ENCODE peak calls at places on chromosomes 5 and 9, in four cellular contexts. H is HCT116, B is GDM1, V is omental fat pad. O is an unnamed sample.

GRCh38 chr5:3659907-3660306 is 64.3 kb downstream of the IRX1 start:
- DNase-seq in H (no peak), B (no peak), V (no peak), O (no peak)

GRCh38 chr5:160198886-160199409 is 30.4 kb upstream of the FABP6 start:
- DNase-seq in H (no peak), B (no peak), V (no peak), O (no peak)

GRCh38 chr5:79560774-79561524 is 47.0 kb upstream of the HOMER1 start:
- DNase-seq in H (no peak), B (no peak), V (no peak), O (peak)

GRCh38 chr5:81778642-81779041 is 27.7 kb upstream of the SSBP2 start:
- DNase-seq in H (no peak), B (no peak), V (no peak), O (peak)

GRCh38 chr9:122180633-122181032 is 20.9 kb downstream of the MORN5 start:
- DNase-seq in H (peak), B (no peak), V (no peak), O (no peak)

GRCh38 chr9:94176582-94176981 is 82.5 kb upstream of the ZNF169 start:
- DNase-seq in H (no peak), B (no peak), V (no peak), O (no peak)

GRCh38 chr9:131811405-131811804 is 71.5 kb upstream of the RAPGEF1 start:
- DNase-seq in H (no peak), B (no peak), V (no peak), O (no peak)

GRCh38 chr5:124040799-124041198 is 528.8 kb downstream of the CSNK1G3 start:
- DNase-seq in H (no peak), B (no peak), V (no peak), O (no peak)

GRCh38 chr5:176541338-176542134 is 4.3 kb upstream of the RNF44 start:
- DNase-seq in H (no peak), B (peak), V (no peak), O (peak)

GRCh38 chr5:118326496-118327045 is 661.8 kb downstream of the DTWD2 start:
- DNase-seq in H (no peak), B (no peak), V (no peak), O (no peak)

GRCh38 chr5:178993236-178993765 is 1.8 kb downstream of the GRM6 start:
- DNase-seq in H (no peak), B (no peak), V (no peak), O (no peak)

GRCh38 chr9:19155106-19155999 is 28.1 kb upstream of the PLIN2 start:
- DNase-seq in H (no peak), B (no peak), V (no peak), O (no peak)

GRCh38 chr9:91515074-91515687 is 91.5 kb upstream of the NFIL3 start:
- DNase-seq in H (no peak), B (no peak), V (peak), O (no peak)